ENCODE peak calls at places on chromosomes 5 and 9, in four cellular contexts. E is GM23248; L is CD8-positive, alpha-beta T cell; Z is left ventricle myocardium inferior. R is an unnamed sample.
A peak's percentile ranks its signal among the peaks of the same experiment; 100 is the strongest.

GRCh38 chr5:164191240-164191639 is 685.8 kb downstream of the MAT2B start:
- DNase-seq in Z (peak; percentile 47), E (no peak), L (no peak), R (no peak)

GRCh38 chr9:26983340-26983739 is 22.1 kb downstream of the LRRC19 start:
- DNase-seq in Z (no peak), E (no peak), L (no peak), R (no peak)

GRCh38 chr9:135926402-135927194 is 19.3 kb upstream of the CAMSAP1 start:
- DNase-seq in L (no peak), Z (no peak), E (peak; percentile 96), R (no peak)

GRCh38 chr5:74464512-74465209 is 175.9 kb downstream of the ENC1 start:
- DNase-seq in E (peak; percentile 39), L (no peak), Z (no peak), R (no peak)

GRCh38 chr9:338602-339001 is 123.9 kb downstream of the DOCK8 start:
- DNase-seq in Z (no peak), L (no peak), E (no peak), R (no peak)

GRCh38 chr5:140821375-140822280 is at the start of gene PCDHA5:
- DNase-seq in L (no peak), Z (no peak), E (peak; percentile 34), R (no peak)

GRCh38 chr5:68217476-68217984 is 2.0 kb downstream of the PIK3R1 start:
- DNase-seq in E (peak; percentile 37), L (no peak), Z (no peak), R (no peak)

GRCh38 chr5:37631939-37632338 is 207.9 kb downstream of the GDNF start:
- DNase-seq in Z (no peak), L (no peak), E (no peak), R (no peak)

GRCh38 chr9:135275163-135275925 is 187.9 kb downstream of the OLFM1 start:
- DNase-seq in Z (no peak), L (no peak), E (no peak), R (no peak)

GRCh38 chr9:4866239-4866969 is 73.7 kb downstream of the RCL1 start:
- DNase-seq in Z (no peak), E (peak; percentile 17), L (no peak), R (no peak)

GRCh38 chr5:151240891-151241290 is 12.1 kb upstream of the GM2A start:
- DNase-seq in E (no peak), Z (no peak), L (no peak), R (no peak)

GRCh38 chr5:73534001-73534547 is 31.4 kb downstream of the ANKRA2 start:
- DNase-seq in L (no peak), Z (no peak), E (peak; percentile 63), R (no peak)

GRCh38 chr5:1901081-1901480 is 18.4 kb upstream of the IRX4 start:
- DNase-seq in Z (no peak), L (no peak), E (peak; percentile 45), R (no peak)

GRCh38 chr5:9564752-9565151 is 18.9 kb upstream of the SEMA5A start:
- DNase-seq in E (no peak), Z (no peak), L (no peak), R (no peak)

GRCh38 chr5:150066901-150067396 is 19.4 kb downstream of the CSF1R start:
- DNase-seq in E (peak; percentile 88), Z (no peak), L (no peak), R (no peak)

GRCh38 chr9:126883636-126884035 is 23.2 kb downstream of the ZBTB34 start:
- DNase-seq in Z (no peak), E (no peak), L (peak; percentile 42), R (no peak)

GRCh38 chr5:130514984-130515690 is 610.9 kb downstream of the CHSY3 start:
- DNase-seq in Z (no peak), L (no peak), E (peak; percentile 30), R (no peak)

GRCh38 chr5:69527128-69527745 is 32.8 kb upstream of the GTF2H2C start:
- DNase-seq in L (no peak), E (no peak), Z (no peak), R (no peak)

GRCh38 chr5:110726249-110727024 is at the start of gene TMEM232:
- DNase-seq in L (peak; percentile 74), E (no peak), Z (peak; percentile 51), R (peak; percentile 55)
- H3K4me3 ChIP-seq in L (peak within 1 kb of the TSS; percentile 41), E (no peak within 1 kb of the TSS), Z (peak within 1 kb of the TSS; percentile 62), R (peak within 1 kb of the TSS; percentile 59)

GRCh38 chr5:102226321-102226720 is 69.8 kb downstream of the SLCO4C1 start:
- DNase-seq in Z (no peak), L (no peak), E (no peak), R (no peak)

GRCh38 chr5:102229685-102230084 is 66.4 kb downstream of the SLCO4C1 start:
- DNase-seq in E (no peak), L (no peak), Z (no peak), R (no peak)

GRCh38 chr5:102231693-102232619 is 64.1 kb downstream of the SLCO4C1 start:
- DNase-seq in Z (no peak), E (no peak), L (no peak), R (no peak)
- H3K27ac ChIP-seq in Z (no peak overlapping the region), E (no peak overlapping the region), L (no peak overlapping the region), R (no peak overlapping the region)

GRCh38 chr5:122313001-122313402 is 965 bp downstream of the SNCAIP start:
- DNase-seq in L (no peak), E (peak; percentile 76), Z (no peak), R (no peak)
- H3K4me3 ChIP-seq in L (no peak overlapping the region), E (peak overlapping the region; percentile 82), Z (peak overlapping the region; percentile 76), R (no peak overlapping the region)

DNA sequence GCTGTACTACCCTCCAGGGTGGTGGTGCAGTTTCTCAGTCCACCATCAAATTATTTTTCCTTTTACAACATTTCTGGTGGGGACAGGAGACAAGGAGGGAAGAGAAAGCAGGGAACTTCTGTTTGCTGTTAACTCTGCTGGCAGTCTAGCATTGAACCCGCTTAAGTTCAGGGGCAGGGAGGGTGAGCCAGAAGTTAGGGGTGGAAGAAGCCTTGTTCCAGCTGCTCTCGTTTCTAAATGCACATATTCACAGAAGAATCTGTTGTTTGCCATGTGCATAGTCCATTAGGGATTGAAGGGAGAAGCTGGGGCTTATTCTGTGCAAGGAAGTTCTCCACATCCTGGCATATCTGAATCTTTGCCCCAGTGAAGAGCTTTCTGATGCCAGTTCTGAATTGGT is 32.4 kb upstream of the ACOT12 start:
- DNase-seq in L (no peak), Z (no peak), E (no peak), R (no peak)
- H3K27ac ChIP-seq in L (no peak overlapping the region), Z (peak overlapping the region; percentile 4), E (no peak overlapping the region), R (no peak overlapping the region)

DNA sequence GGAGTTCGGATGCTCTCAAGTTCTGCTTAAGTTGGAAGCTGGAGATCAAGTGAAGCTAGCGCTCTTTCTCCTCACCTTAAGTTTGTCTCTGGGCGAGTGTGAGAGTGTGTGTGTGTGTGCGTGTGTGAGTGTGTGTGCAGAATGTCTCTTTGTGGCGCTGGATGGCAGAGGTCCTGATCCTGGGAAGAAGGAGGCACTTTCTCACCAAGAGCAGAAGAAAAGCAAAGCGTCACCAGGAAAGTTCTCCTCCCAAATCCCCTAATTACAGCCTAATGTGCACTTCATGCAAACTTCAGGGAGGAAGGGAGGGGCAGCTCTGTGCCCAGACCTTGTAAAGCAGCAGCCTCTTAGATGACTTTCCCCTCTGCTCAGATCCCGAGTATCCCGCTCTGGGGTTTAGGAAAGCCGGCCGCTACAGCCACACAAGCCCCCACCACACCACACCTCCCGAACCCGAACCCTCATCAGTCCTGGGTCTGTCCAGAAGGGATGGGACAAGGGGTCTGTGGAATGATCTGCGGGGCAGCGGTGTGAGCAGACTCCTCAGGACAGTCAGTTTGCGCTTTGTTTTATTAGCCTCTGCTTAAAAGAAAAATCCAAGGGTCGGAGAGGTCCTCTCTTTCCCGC is at the start of gene HAPLN1:
- DNase-seq in E (peak; percentile 41), L (no peak), Z (no peak), R (no peak)
- H3K4me3 ChIP-seq in E (peak within 1 kb of the TSS; percentile 75), L (no peak within 1 kb of the TSS), Z (peak within 1 kb of the TSS; percentile 68), R (no peak within 1 kb of the TSS)

GRCh38 chr5:172144931-172145869 is 42.8 kb downstream of the STK10 start:
- DNase-seq in Z (no peak), E (no peak), L (no peak), R (no peak)

GRCh38 chr5:172145870-172146747 is 41.9 kb downstream of the STK10 start:
- DNase-seq in Z (no peak), L (no peak), E (no peak), R (no peak)

GRCh38 chr5:172143875-172144274 is 44.1 kb downstream of the STK10 start:
- DNase-seq in L (no peak), E (no peak), Z (no peak), R (no peak)

GRCh38 chr5:172142709-172143215 is 45.3 kb downstream of the STK10 start:
- DNase-seq in E (no peak), Z (no peak), L (no peak), R (no peak)

DNA sequence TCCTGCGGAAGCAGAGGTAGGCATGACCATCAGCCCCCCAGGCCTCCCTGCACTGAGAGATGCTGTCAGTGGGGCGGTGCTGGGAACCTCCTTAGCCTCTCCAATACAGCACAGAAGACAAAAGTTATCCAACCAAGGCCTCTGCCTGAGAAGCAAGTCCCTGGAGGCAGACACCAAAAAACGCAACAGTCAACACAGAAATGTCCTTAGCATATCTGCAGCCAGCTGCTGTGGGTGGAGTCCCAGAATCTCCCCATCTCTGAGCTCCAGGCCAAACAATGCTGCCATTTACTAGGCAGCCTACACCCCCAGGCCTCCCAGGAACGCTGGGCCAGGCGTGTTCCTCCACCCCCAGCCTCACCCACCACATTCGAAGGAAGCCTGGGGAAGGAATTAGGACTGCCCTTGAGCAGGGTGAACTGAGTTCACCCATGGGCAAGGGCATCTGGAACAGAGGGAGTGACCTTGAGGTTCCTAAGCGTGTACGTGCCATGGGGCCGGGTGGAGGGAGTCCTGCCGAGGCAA is 43.7 kb downstream of the STK10 start:
- DNase-seq in L (no peak), E (peak; percentile 33), Z (peak; percentile 62), R (no peak)
- H3K27ac ChIP-seq in L (no peak overlapping the region), E (no peak overlapping the region), Z (peak overlapping the region; percentile 61), R (peak overlapping the region; percentile 33)

GRCh38 chr9:114250648-114251047 is 72.2 kb upstream of the ORM1 start:
- DNase-seq in E (no peak), Z (no peak), L (no peak), R (no peak)
- H3K4me3 ChIP-seq in E (no peak overlapping the region), Z (peak overlapping the region; percentile 35), L (no peak overlapping the region), R (no peak overlapping the region)

DNA sequence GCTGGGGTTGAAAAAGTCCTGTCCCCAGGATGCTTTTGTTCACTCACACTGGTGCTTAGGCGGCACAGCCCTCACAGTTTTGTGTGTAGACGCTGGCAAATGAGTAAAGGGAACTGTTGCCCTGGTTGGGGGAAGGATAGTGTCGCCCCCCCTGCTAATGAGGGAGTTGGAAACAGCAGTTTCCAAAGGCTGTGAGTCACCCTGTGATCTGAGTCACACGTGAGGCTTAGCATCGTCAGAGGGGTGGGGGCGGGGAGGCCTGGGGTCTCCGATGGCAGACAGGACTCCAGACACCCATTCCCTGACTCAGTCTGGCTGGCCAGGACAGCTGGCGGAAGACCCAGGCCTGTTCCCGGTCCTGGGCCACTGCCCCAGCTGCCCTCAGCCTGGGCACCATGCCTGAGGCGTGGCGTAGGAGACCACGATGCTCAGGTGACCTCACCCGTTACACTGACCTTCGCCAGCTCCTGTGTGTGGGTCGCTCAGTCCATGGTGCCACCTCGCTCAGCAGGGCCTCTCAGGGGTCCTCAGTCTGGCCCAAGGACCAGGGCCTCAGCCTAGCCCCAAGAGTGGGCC is 2.9 kb downstream of the DNAJB5 start:
- DNase-seq in Z (peak; percentile 62), E (peak; percentile 94), L (no peak), R (no peak)
- H3K27ac ChIP-seq in Z (peak overlapping the region; percentile 96), E (peak overlapping the region; percentile 96), L (no peak overlapping the region), R (no peak overlapping the region)

R was measured in naive thymus-derived CD4-positive, alpha-beta T cell.